ENCODE peak calls at places on chromosomes 16 and 17, in four cellular contexts. E is fibroblast of mammary gland, L is cardiac fibroblast, N is endothelial cell. Y is an unnamed sample.

GRCh38 chr16:50858376-50858775 is 116.5 kb downstream of the CYLD start:
- DNase-seq in E (no peak), L (no peak), N (no peak), Y (no peak)

GRCh38 chr16:89411335-89411850 is 79.0 kb downstream of the ANKRD11 start:
- DNase-seq in E (no peak), L (no peak), N (no peak), Y (no peak)

GRCh38 chr16:56662357-56663354 is 4.9 kb downstream of the MT1F start:
- DNase-seq in E (no peak), L (no peak), N (no peak), Y (no peak)

GRCh38 chr17:74240637-74241036 is 27.3 kb downstream of the TTYH2 start:
- DNase-seq in E (peak; percentile 83), L (peak; percentile 24), N (no peak), Y (peak; percentile 80)

GRCh38 chr16:49701867-49702494 is 153.9 kb downstream of the ZNF423 start:
- DNase-seq in E (peak; percentile 73), L (no peak), N (no peak), Y (peak; percentile 71)

GRCh38 chr17:57534863-57535651 is 210.0 kb downstream of the CCDC182 start:
- DNase-seq in E (no peak), L (no peak), N (no peak), Y (peak; percentile 24)

GRCh38 chr17:8696951-8697745 is 47.5 kb downstream of the CCDC42 start:
- DNase-seq in E (peak; percentile 64), L (no peak), N (no peak), Y (peak; percentile 96)

GRCh38 chr16:88358033-88358481 is 24.7 kb upstream of the ZNF469 start:
- DNase-seq in E (no peak), L (no peak), N (no peak), Y (no peak)

GRCh38 chr17:66347661-66348604 is 45.5 kb downstream of the PRKCA start:
- DNase-seq in E (peak; percentile 80), L (peak; percentile 76), N (no peak), Y (peak; percentile 38)

GRCh38 chr17:2138768-2139167 is 83.9 kb downstream of the HIC1 start:
- DNase-seq in E (no peak), L (peak; percentile 30), N (no peak), Y (peak; percentile 59)

GRCh38 chr16:23152386-23153178 is 3.3 kb upstream of the USP31 start:
- DNase-seq in E (no peak), L (no peak), N (no peak), Y (no peak)

GRCh38 chr16:54242199-54242598 is 44.4 kb downstream of the IRX3 start:
- DNase-seq in E (no peak), L (no peak), N (peak; percentile 20), Y (no peak)

GRCh38 chr16:67563708-67564468 is 1.6 kb downstream of the CTCF start:
- DNase-seq in E (peak; percentile 84), L (peak; percentile 78), N (no peak), Y (peak; percentile 83)

GRCh38 chr17:44909681-44910144 is 5.6 kb downstream of the GFAP start:
- DNase-seq in E (peak; percentile 44), L (peak; percentile 62), N (no peak), Y (peak; percentile 28)

GRCh38 chr16:11128211-11129123 is 127.5 kb downstream of the SOCS1 start:
- DNase-seq in E (peak; percentile 84), L (peak; percentile 71), N (no peak), Y (peak; percentile 81)

GRCh38 chr17:20010099-20010863 is 1.1 kb downstream of the SPECC1 start:
- DNase-seq in E (peak; percentile 61), L (peak; percentile 66), N (peak; percentile 29), Y (peak; percentile 72)
- TF ChIP-seq CTCF in E (peak; percentile 64), L (peak; percentile 59), N (no peak), Y (peak; percentile 60)

DNA sequence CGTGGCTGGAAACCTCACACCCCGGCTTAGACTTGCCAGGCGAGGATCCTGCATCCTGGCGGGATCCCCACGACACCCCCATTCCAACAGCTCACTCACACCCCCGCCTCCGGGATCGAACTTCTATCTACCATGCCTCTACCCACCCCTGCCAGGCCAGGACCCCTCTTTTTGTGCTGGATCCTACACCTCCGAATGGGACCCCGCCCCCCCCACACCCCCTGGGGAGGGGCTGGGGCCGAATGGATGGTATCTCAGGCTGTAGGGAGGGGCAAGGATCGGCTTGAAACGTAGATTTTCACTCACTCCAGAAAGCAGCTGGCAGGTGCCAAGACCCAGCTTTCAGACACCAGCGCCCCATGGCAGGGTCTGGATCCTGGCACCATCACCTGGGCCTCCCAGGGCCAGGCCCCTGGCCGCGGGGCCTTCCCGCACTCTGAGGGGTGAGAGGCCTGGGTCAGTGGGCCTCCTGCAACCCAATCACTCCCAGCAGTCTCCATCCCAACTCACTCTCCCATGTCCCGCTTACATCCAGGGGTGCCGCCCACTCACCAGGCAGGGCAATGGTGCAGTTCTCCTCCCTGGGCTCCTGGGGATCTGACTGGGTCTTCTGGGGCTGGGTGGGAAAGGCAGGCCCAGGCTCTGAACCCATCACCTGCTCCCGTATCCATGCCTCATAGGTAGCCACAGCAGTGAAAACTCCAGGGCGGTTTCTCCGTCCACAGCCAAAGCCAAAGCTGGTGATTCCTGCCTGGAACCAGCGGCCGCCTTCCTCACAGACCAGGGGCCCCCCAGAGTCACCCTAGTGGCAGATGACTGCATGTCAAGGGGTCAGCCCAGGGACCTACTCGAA is 6.6 kb downstream of the PRSS36 start:
- DNase-seq in E (no peak), L (no peak), N (no peak), Y (no peak)
- TF ChIP-seq CTCF in E (no peak), L (no peak), N (no peak), Y (no peak)

DNA sequence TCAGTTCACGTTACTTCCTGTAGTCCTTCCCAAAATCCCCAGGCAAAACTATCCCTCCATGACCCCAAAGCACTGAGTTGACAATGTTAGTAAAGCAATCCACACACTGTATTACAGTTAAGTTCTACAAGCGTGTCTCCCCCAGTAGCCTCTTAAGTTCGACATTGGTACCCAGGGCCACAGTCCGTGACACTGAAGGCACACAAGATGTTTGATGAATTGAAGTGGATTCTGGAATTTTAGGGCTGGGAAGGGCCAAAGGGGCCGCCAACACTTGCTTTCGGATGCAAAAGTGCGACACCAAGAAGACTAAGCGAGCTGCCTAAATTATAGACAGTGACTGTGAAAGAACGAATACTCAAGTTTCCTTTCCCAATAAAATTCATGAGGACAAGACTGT is 1.5 kb downstream of the VPS35 start:
- DNase-seq in E (no peak), L (no peak), N (no peak), Y (no peak)
- TF ChIP-seq CTCF in E (no peak), L (no peak), N (no peak), Y (no peak)

GRCh38 chr16:70454221-70455034 is at the start of gene FCSK:
- DNase-seq in E (peak; percentile 63), L (peak; percentile 78), N (peak; percentile 84), Y (peak; percentile 69)
- TF ChIP-seq CTCF in E (no peak), L (no peak), N (no peak), Y (no peak)

GRCh38 chr17:10752696-10753095 is 22.9 kb upstream of the TMEM220 start:
- DNase-seq in E (no peak), L (no peak), N (no peak), Y (no peak)

GRCh38 chr17:10756146-10756545 is 26.3 kb upstream of the TMEM220 start:
- DNase-seq in E (no peak), L (no peak), N (no peak), Y (no peak)

GRCh38 chr17:10755592-10756127 is 25.8 kb upstream of the TMEM220 start:
- DNase-seq in E (no peak), L (no peak), N (no peak), Y (no peak)

GRCh38 chr17:10754861-10755591 is 25.2 kb upstream of the TMEM220 start:
- DNase-seq in E (no peak), L (no peak), N (peak; percentile 24), Y (no peak)

DNA sequence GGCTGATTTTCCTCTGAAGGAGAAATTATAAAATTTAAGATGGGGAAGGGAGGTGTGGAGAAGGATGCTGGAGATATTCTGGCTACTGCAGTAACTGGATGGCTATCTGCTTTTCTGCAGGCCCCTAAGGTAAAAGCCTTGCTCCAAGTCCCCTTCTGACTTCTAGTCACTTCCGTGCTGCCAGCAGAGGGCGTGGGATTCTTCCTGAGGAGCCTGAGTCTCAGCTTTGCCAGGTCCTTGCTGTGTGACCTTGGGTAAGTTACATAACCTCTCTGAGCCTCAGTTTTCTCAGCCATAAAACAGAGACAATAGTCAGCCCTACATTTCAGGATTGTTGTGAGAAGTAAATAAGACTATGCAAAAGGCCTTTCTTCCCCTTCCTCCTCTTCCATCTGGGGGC is 24.3 kb upstream of the TMEM220 start:
- DNase-seq in E (peak; percentile 41), L (peak; percentile 34), N (no peak), Y (peak; percentile 33)
- TF ChIP-seq CTCF in E (peak; percentile 49), L (peak; percentile 49), N (peak; percentile 30), Y (peak; percentile 46)

GRCh38 chr17:46940692-46941404 is 17.9 kb downstream of the GOSR2 start:
- DNase-seq in E (peak; percentile 70), L (peak; percentile 76), N (peak; percentile 88), Y (peak; percentile 78)
- TF ChIP-seq CTCF in E (peak; percentile 96), L (peak; percentile 87), N (peak; percentile 68), Y (peak; percentile 95)

DNA sequence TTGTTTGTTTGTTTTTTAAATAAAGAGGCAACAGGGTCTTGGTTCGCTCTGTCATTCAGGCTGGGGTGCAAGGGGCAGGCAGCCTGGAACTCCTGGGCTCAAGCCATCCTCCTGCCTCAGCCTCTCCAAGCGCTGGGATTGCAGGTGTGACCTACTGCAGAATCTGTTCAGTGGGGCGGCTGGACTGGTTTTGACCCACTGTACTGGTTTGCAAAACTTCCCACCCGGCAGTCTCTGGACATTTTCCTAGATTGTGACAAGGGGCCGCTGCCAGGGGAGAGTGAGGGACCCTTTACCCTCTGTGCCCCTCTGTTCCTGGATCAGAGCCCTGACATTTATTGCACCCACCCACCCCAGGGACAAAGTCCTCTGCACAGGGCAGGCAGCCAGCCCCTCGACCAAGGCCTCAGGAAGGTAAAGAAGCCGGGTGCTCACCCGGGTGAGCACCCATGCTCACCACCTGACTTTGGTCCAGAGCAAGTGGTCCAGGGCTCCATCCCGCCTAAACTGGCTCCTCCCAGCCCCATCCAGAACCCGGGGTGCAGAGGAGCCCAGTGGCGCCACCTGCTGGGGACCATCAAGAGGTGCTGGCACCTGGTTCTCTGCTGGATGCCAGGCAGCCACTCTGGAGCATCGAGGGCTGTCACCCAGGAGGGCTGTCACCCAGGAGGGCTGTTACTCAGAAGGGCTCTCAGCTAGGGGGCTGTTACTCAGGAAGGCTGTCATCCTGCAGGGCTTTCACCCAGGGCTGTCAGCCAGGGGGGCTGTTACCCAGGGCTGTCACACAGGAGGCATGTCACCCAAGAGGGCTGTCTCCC is 98.9 kb downstream of the TNFRSF13B start:
- DNase-seq in E (peak; percentile 13), L (peak; percentile 12), N (peak; percentile 58), Y (no peak)
- TF ChIP-seq CTCF in E (peak; percentile 57), L (peak; percentile 70), N (peak; percentile 95), Y (peak; percentile 46)

DNA sequence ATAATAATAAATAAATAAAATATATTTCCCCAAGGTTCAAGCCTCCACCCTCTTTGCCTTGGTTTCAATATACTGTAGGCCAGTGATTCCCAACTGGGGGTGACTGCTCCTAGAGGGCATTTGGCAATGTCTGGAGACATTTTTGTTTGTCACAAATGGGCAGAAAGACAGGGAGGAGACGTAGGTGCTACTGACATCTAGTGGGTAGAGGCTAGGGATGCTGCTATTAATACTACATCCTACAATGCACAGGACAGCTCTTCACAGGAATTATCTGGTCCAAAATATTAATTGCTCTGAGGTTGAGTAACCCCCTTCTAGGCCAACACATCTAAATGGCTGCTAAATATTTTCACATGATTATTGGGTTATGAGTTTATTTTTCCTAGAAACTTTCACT is 12.8 kb upstream of the PRR14 start:
- DNase-seq in E (peak; percentile 68), L (peak; percentile 69), N (no peak), Y (peak; percentile 67)
- TF ChIP-seq CTCF in E (peak; percentile 69), L (peak; percentile 60), N (no peak), Y (peak; percentile 67)

Y was measured in fibroblast of pulmonary artery.